ENCODE peak calls at places on chromosomes 13 and 19, in five cellular contexts. G is head of caudate nucleus; J is posterior cingulate gyrus; A is activated CD4-positive, CD25-positive, alpha-beta regulatory T cell treated with anti-CD3 and anti-CD28 coated beads, Interleukin-2, amount 50 U/mL, for 16 hours; N is GM13977. I is an unnamed sample.

GRCh38 chr19:7210359-7210758 is 83.9 kb downstream of the INSR start:
- DNase-seq in A (no peak), G (no peak), J (no peak), N (no peak), I (no peak)

GRCh38 chr19:51372649-51373504 is at the start of gene NKG7:
- DNase-seq in A (no peak), G (no peak), N (peak; percentile 68), J (no peak), I (no peak)

GRCh38 chr13:23323946-23324709 is 109.4 kb downstream of the SACS start:
- DNase-seq in A (no peak), J (peak; percentile 24), G (peak; percentile 16), N (no peak), I (no peak)

GRCh38 chr13:93522486-93522885 is 295.9 kb downstream of the GPC6 start:
- DNase-seq in J (no peak), N (no peak), G (no peak), A (no peak), I (no peak)

GRCh38 chr19:3440082-3440481 is 40.2 kb downstream of the SMIM24 start:
- DNase-seq in G (peak; percentile 50), J (peak; percentile 50), N (peak; percentile 81), A (no peak), I (peak; percentile 57)

GRCh38 chr19:19068659-19069509 is 5.1 kb downstream of the SLC25A42 start:
- DNase-seq in J (no peak), N (peak; percentile 47), G (no peak), A (no peak), I (no peak)

GRCh38 chr19:6693056-6693471 is 23.1 kb upstream of the TNFSF14 start:
- DNase-seq in N (no peak), J (no peak), A (no peak), G (no peak), I (no peak)

GRCh38 chr19:38831142-38831605 is 420 bp downstream of the ECH1 start:
- DNase-seq in J (peak; percentile 35), A (no peak), G (peak; percentile 23), N (peak; percentile 84), I (peak; percentile 88)

GRCh38 chr19:31930401-31930800 is 415.0 kb upstream of the ZNF507 start:
- DNase-seq in G (no peak), J (no peak), N (no peak), A (no peak), I (no peak)

GRCh38 chr13:34720618-34721017 is 221.5 kb upstream of the NBEA start:
- DNase-seq in J (no peak), A (no peak), N (no peak), G (no peak), I (no peak)

GRCh38 chr13:93603043-93603442 is 376.4 kb downstream of the GPC6 start:
- DNase-seq in J (no peak), N (no peak), G (no peak), A (no peak), I (no peak)

GRCh38 chr13:35664747-35665146 is 188.3 kb upstream of the MAB21L1 start:
- DNase-seq in A (no peak), G (no peak), J (no peak), N (no peak), I (no peak)